ENCODE peak calls at places on chromosomes 11 and 22, in four cellular contexts. B is PC-9, D is Caco-2, Y is D721Med. L is an unnamed sample.

GRCh38 chr11:17163296-17163695 is 44.5 kb downstream of the PIK3C2A start:
- DNase-seq in Y (no peak), B (no peak), D (no peak), L (no peak)

GRCh38 chr22:25797891-25798290 is 55.9 kb downstream of the MYO18B start:
- DNase-seq in Y (no peak), D (no peak), B (no peak), L (no peak)

GRCh38 chr11:13009921-13010736 is 1.0 kb downstream of the RASSF10 start:
- DNase-seq in D (peak; percentile 47), Y (no peak), B (no peak), L (peak; percentile 51)

GRCh38 chr11:124896071-124896750 is 1.5 kb downstream of the ROBO4 start:
- DNase-seq in B (no peak), D (no peak), Y (peak; percentile 4), L (no peak)

GRCh38 chr11:96014234-96014633 is 90.3 kb upstream of the MTMR2 start:
- DNase-seq in D (no peak), Y (no peak), B (peak; percentile 81), L (no peak)

GRCh38 chr11:117110294-117110950 is 12.2 kb upstream of the SIK3 start:
- DNase-seq in Y (no peak), D (no peak), B (no peak), L (no peak)

GRCh38 chr11:126613272-126613671 is 257.8 kb downstream of the ST3GAL4 start:
- DNase-seq in Y (no peak), B (no peak), D (no peak), L (no peak)

GRCh38 chr22:36373258-36373579 is 14.5 kb downstream of the MYH9 start:
- DNase-seq in Y (no peak), B (peak; percentile 90), D (no peak), L (no peak)

GRCh38 chr11:118289411-118289810 is 15.1 kb upstream of the CD3E start:
- DNase-seq in B (no peak), Y (no peak), D (no peak), L (no peak)

DNA sequence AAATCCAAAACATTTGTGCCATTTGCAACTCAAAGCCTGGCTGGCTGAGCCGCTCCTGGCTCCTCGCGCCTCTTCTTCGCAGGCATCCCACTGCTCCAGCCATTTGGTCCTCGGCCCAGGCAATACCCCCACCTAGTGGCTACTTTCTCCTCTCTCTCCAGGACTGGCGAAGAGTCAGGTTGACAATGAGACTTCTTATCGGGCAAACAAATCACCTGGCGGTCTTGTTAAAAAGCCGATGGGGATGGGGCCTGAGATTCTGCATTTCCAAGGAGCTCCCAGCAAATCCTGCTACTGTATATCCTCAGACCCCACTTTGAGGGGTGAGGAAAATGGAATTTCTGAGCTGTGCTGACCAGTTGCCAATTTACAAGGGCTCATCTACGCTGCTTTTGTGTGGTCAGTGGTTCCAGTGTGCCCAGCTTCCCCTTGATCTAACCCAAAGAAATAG is 89.0 kb downstream of the ISX start:
- DNase-seq in D (peak; percentile 82), B (peak; percentile 52), Y (no peak), L (peak; percentile 77)
- TF ChIP-seq CTCF in D (peak; percentile 75), B (peak; percentile 89), Y (peak; percentile 79), L (peak; percentile 73)

DNA sequence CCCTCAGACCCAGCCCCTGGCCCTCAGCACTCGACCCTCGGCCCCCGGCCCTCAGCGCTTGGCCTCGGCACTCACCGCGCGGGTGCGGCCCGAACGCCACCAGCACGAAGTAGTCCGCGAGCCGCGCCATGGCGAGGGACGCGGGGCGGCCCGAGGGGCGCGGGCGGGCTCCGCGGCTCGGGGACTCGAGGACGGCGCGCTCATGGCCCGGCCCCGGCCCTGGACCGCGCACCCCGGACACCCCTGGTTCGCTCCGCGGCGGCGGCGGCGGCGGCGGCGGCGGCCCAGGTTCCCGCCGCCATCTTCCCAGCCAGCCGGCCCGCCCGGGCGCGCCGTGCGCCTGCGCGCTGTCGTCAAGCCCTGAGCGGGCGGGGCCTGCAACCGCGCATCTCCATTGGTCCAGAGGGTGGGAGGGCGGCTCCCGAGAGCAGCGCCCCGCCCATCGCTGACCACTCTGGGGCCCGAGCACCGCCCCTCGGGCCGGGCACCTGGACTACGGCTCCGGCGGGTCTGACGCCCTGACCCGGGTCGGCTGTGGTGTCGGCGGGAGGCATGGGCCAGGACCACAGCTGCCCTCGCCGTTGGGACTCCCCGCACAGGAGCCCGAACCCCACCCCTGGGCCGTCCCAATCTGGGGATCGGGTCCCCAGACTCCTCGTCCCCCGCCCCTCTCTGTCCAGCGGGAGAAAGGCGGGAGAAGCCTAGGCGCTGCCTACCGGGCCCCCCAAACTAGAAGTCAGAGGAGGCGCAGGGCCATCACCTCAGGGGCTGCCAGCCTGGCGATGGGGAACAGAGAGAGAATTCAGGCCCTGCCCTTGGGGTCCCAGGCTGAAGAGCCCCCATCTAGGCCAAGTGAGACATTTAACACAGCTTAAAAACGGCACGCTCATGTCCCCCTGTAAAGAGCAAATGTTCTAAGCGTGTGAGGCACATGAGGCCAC is at the start of gene SBF1:
- DNase-seq in Y (peak; percentile 91), B (peak; percentile 82), D (peak; percentile 95), L (peak; percentile 94)
- TF ChIP-seq CTCF in Y (no peak), B (no peak), D (no peak), L (no peak)

DNA sequence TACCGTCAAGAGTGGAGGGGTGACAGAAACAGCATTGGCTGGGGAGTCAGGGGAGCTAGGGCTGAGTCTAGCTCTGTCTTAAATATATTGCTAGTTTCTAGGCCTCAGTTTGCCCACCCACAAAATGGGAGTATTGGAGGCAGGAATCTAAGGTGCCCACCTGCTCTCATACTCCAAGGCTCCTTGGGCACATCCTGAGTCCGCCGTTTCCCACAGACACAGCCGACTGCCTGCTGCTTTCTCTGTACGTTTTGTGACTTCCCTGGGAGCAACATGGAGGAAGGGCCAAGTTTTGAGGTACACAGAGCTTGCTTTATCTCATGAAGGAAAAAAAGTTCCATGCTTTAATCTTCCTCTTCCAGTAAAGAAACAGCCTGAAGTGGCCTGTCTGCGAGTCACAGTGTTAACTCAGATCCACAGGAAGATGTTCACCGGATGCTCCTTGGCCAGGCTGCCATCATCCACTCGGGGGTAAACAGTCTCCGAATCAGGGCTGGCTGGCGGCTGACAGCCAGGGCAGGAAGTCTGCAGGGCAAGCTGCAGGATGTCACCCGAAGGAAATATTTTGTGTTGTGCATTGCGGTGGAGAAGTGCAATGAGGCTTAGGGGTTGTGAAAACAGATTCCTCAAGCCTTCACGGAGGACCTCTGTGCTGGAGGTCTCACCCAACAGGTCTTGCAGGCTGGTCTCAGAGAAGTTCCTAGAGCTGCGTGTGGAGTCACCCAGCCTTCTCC is 11.1 kb upstream of the CERK start:
- DNase-seq in D (peak; percentile 45), B (peak; percentile 99), Y (no peak), L (no peak)
- TF ChIP-seq CTCF in D (no peak), B (no peak), Y (no peak), L (no peak)

GRCh38 chr11:108664730-108665525 is at the start of gene DDX10:
- DNase-seq in Y (peak; percentile 53), D (peak; percentile 100), B (peak; percentile 95), L (peak; percentile 97)
- TF ChIP-seq CTCF in Y (no peak), D (no peak), B (no peak), L (no peak)

GRCh38 chr22:33299245-33299956 is 241.2 kb upstream of the SYN3 start:
- DNase-seq in B (no peak), D (peak; percentile 5), Y (no peak), L (no peak)
- TF ChIP-seq CTCF in B (peak; percentile 21), D (no peak), Y (no peak), L (no peak)

GRCh38 chr11:97454988-97455387 is 1065.2 kb downstream of the JRKL start:
- DNase-seq in Y (no peak), D (no peak), B (no peak), L (no peak)
- TF ChIP-seq CTCF in Y (peak; percentile 12), D (peak; percentile 41), B (peak; percentile 43), L (peak; percentile 17)

DNA sequence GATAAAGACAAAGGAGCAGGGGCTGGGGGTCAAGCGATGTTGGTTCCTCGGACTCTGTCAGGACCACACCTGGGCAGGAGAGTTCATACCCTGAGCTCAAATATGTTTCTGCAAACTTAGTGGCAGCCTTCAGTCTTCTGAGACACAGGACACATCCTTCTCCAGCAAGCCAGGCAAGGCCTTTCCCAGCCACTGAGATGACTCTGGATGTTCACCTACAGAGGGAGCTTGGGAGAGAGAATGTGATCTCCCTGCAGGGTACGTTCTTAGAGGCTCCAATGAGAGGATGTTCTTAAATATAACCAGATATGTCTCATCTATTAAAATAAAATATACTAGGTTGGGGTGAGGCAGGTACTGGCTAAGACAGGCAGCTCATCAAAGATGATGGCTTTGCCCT is 461.5 kb downstream of the OPCML start:
- DNase-seq in B (no peak), D (no peak), Y (no peak), L (no peak)
- TF ChIP-seq CTCF in B (no peak), D (no peak), Y (no peak), L (no peak)

GRCh38 chr11:121282376-121282775 is 10.2 kb upstream of the SC5D start:
- DNase-seq in B (peak; percentile 32), Y (no peak), D (peak; percentile 22), L (no peak)
- TF ChIP-seq CTCF in B (no peak), Y (no peak), D (no peak), L (no peak)

L was measured in glutamatergic neuron.